ENCODE peak calls at places on chromosomes 1 and 21, in four cellular contexts. S is trophoblast cell, J is IMR-90, C is mesenchymal stem cell. G is an unnamed sample.

GRCh38 chr1:187300093-187300492 is 471.3 kb downstream of the PLA2G4A start:
- DNase-seq in S (no peak), J (no peak), C (no peak), G (no peak)

GRCh38 chr1:162010175-162010506 is 13.5 kb downstream of the OLFML2B start:
- DNase-seq in S (no peak), J (no peak), C (no peak), G (no peak)

GRCh38 chr1:2983706-2984398 is 37.4 kb upstream of the ACTRT2 start:
- DNase-seq in S (no peak), J (no peak), C (no peak), G (no peak)

GRCh38 chr1:1461721-1462317 is 9.7 kb upstream of the ATAD3B start:
- DNase-seq in S (no peak), J (no peak), C (no peak), G (peak; percentile 32)

GRCh38 chr1:66764994-66765578 is 12.8 kb downstream of the DYNLT5 start:
- DNase-seq in S (peak; percentile 25), J (peak; percentile 66), C (peak; percentile 59), G (no peak)

GRCh38 chr1:213622365-213623087 is 365.2 kb upstream of the PROX1 start:
- DNase-seq in S (no peak), J (no peak), C (no peak), G (no peak)

GRCh38 chr21:45421846-45422775 is 17.1 kb downstream of the COL18A1 start:
- DNase-seq in S (no peak), J (no peak), C (no peak), G (no peak)

GRCh38 chr1:90346757-90347156 is 351.8 kb downstream of the ZNF326 start:
- DNase-seq in S (no peak), J (no peak), C (no peak), G (no peak)

GRCh38 chr1:74485622-74486021 is 26.8 kb downstream of the LRRC53 start:
- DNase-seq in S (no peak), J (no peak), C (no peak), G (no peak)

GRCh38 chr1:116189481-116189880 is 78.3 kb downstream of the MAB21L3 start:
- DNase-seq in S (no peak), J (no peak), C (no peak), G (no peak)

GRCh38 chr21:44952929-44953627 is 13.2 kb downstream of the SLX9 start:
- DNase-seq in S (no peak), J (no peak), C (no peak), G (no peak)

GRCh38 chr21:37041706-37042271 is 31.1 kb downstream of the PIGP start:
- DNase-seq in S (no peak), J (no peak), C (no peak), G (no peak)

GRCh38 chr1:10031461-10031860 is 1.3 kb upstream of the UBE4B start:
- DNase-seq in S (peak; percentile 23), J (peak; percentile 75), C (peak; percentile 41), G (no peak)
- H3K27ac ChIP-seq in S (no peak overlapping the region), J (no peak overlapping the region), C (no peak overlapping the region), G (no peak overlapping the region)

DNA sequence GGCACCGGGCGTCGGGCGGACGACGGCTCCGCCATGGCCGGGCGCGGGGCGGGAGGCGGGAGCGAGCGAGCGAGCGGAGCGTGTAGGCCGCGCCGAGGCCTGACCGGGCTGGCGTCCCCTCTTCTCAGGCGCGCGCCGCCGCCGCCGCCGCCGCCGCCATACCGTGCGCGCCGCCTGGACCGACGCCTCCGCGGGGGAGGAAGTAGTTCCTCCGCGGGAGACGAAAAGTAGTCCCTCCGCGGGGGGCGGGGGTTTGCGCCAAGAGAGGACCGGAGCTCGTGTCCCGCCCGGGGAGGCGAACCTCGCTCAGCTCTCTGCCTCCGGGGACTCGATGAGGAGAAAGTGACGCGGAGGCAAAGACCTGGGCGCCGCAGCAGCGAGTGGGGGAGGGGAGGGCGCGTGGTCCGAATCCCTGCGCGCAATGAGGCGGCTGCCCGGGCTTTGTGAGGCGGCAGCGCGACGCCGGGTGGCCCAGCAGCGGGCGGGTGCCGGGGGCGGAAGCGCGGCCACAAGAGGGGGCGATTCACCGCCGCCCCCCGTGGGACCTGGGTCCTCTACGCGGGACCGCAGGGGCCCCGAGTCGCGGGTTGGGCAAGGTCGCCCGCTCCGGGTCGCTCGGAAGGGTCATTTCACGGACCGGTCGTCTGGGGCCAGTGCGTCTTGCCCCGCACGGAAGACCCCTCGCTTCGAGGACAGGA is at the start of gene BRWD1:
- DNase-seq in S (peak; percentile 67), J (peak; percentile 81), C (peak; percentile 92), G (peak; percentile 78)
- H2BK5ac ChIP-seq in S (peak within 1 kb of the TSS; percentile 99), J (peak within 1 kb of the TSS; percentile 98), C (peak within 1 kb of the TSS; percentile 95), G (peak within 1 kb of the TSS; percentile 78)

GRCh38 chr1:202061055-202061454 is 50.7 kb downstream of the ELF3 start:
- DNase-seq in S (no peak), J (no peak), C (no peak), G (no peak)

GRCh38 chr1:202058001-202058908 is 47.9 kb downstream of the ELF3 start:
- DNase-seq in S (peak; percentile 58), J (peak; percentile 35), C (peak; percentile 63), G (no peak)

GRCh38 chr1:202054094-202054493 is 43.7 kb downstream of the ELF3 start:
- DNase-seq in S (no peak), J (no peak), C (no peak), G (no peak)

GRCh38 chr1:202056644-202057334 is 46.4 kb downstream of the ELF3 start:
- DNase-seq in S (no peak), J (no peak), C (no peak), G (no peak)
- H3K18ac ChIP-seq in S (peak overlapping the region; percentile 50), J (no peak overlapping the region), C (no peak overlapping the region), G (no peak overlapping the region)

GRCh38 chr1:6294868-6295556 is 34.1 kb upstream of the GPR153 start:
- DNase-seq in S (no peak), J (no peak), C (no peak), G (no peak)

GRCh38 chr1:6292134-6292533 is 31.2 kb upstream of the GPR153 start:
- DNase-seq in S (no peak), J (no peak), C (no peak), G (no peak)

GRCh38 chr1:6298530-6298929 is 37.6 kb upstream of the GPR153 start:
- DNase-seq in S (no peak), J (no peak), C (no peak), G (no peak)

GRCh38 chr1:6295910-6296309 is 35.0 kb upstream of the GPR153 start:
- DNase-seq in S (no peak), J (no peak), C (no peak), G (no peak)

GRCh38 chr1:6294080-6294867 is 33.4 kb upstream of the GPR153 start:
- DNase-seq in S (no peak), J (no peak), C (no peak), G (no peak)
- H3K27ac ChIP-seq in S (no peak overlapping the region), J (no peak overlapping the region), C (no peak overlapping the region), G (no peak overlapping the region)

GRCh38 chr1:245684636-245685035 is 529.9 kb downstream of the KIF26B start:
- DNase-seq in S (no peak), J (no peak), C (no peak), G (no peak)

GRCh38 chr1:245685111-245685810 is 530.5 kb downstream of the KIF26B start:
- DNase-seq in S (no peak), J (no peak), C (no peak), G (no peak)

GRCh38 chr1:245682638-245683376 is 528.0 kb downstream of the KIF26B start:
- DNase-seq in S (no peak), J (peak; percentile 32), C (no peak), G (no peak)

GRCh38 chr1:245683377-245683716 is 528.6 kb downstream of the KIF26B start:
- DNase-seq in S (no peak), J (no peak), C (no peak), G (no peak)

GRCh38 chr1:245684111-245684510 is 529.3 kb downstream of the KIF26B start:
- DNase-seq in S (no peak), J (no peak), C (no peak), G (no peak)
- H2BK5ac ChIP-seq in S (no peak overlapping the region), J (no peak overlapping the region), C (no peak overlapping the region), G (no peak overlapping the region)